ENCODE peak calls at places on chromosome 21, in six cellular contexts. U, Z, P, D, I and Q are unnamed samples. For H3K4me1, the result is how much of the 10 kb centered on the place peaks cover.

GRCh38 chr21:25573409-25574206 is 33.7 kb downstream of the MRPL39 start:
- DNase-seq in Z (peak), D (peak), U (no peak), I (no peak), P (peak), Q (peak)

GRCh38 chr21:16285646-16286223 is 556.0 kb downstream of the USP25 start:
- DNase-seq in U (no peak), P (no peak), D (no peak), I (no peak), Z (no peak), Q (no peak)

GRCh38 chr21:30194701-30195299 is 21.1 kb downstream of the CLDN8 start:
- DNase-seq in Z (peak), U (no peak), D (no peak), P (no peak), I (no peak), Q (no peak)

GRCh38 chr21:14864211-14865021 is 200.4 kb downstream of the NRIP1 start:
- DNase-seq in I (peak), P (peak), Z (peak), D (peak), U (peak), Q (no peak)

GRCh38 chr21:33976082-33976979 is 60.7 kb upstream of the ATP5PO start:
- DNase-seq in P (peak), D (peak), I (peak), U (peak), Z (peak), Q (peak)

GRCh38 chr21:31660134-31660565 is 657 bp downstream of the SOD1 start:
- DNase-seq in U (no peak), I (peak), Z (no peak), P (no peak), D (peak), Q (peak)

GRCh38 chr21:15431053-15431452 is 298.7 kb upstream of the USP25 start:
- DNase-seq in Z (no peak), I (no peak), D (no peak), P (no peak), U (no peak), Q (no peak)

GRCh38 chr21:35093514-35093913 is 44.4 kb upstream of the RUNX1 start:
- DNase-seq in D (no peak), I (no peak), U (no peak), P (no peak), Z (no peak), Q (no peak)

GRCh38 chr21:25441835-25442234 is 165.4 kb downstream of the MRPL39 start:
- DNase-seq in Z (no peak), U (no peak), I (no peak), P (no peak), D (no peak), Q (no peak)

GRCh38 chr21:29335720-29336119 is 37.0 kb downstream of the BACH1 start:
- DNase-seq in I (no peak), P (peak), U (no peak), Z (no peak), D (no peak), Q (no peak)

GRCh38 chr21:16644690-16645089 is 868.2 kb upstream of the CXADR start:
- DNase-seq in D (no peak), I (no peak), Z (no peak), P (peak), U (no peak), Q (no peak)

GRCh38 chr21:28339403-28339802 is 653.3 kb downstream of the LTN1 start:
- DNase-seq in U (no peak), Z (no peak), I (no peak), D (no peak), P (no peak), Q (no peak)

GRCh38 chr21:18460979-18461378 is 57.4 kb upstream of the TMPRSS15 start:
- DNase-seq in Z (no peak), D (no peak), P (no peak), I (no peak), U (no peak), Q (no peak)

GRCh38 chr21:36210779-36211659 is 54.4 kb downstream of the DOP1B start:
- DNase-seq in P (no peak), D (no peak), U (no peak), Z (no peak), I (no peak), Q (no peak)

GRCh38 chr21:41231060-41231459 is 63.1 kb downstream of the BACE2 start:
- DNase-seq in P (no peak), U (no peak), D (no peak), Z (no peak), I (no peak), Q (no peak)

GRCh38 chr21:36379236-36379635 is 6.0 kb upstream of the CHAF1B start:
- DNase-seq in U (no peak), P (no peak), I (no peak), Z (no peak), D (no peak), Q (no peak)

GRCh38 chr21:34598931-34599400 is 15.9 kb downstream of the RCAN1 start:
- DNase-seq in Z (no peak), U (no peak), D (no peak), P (peak), I (no peak), Q (no peak)

GRCh38 chr21:33428669-33429068 is 25.5 kb downstream of the IFNGR2 start:
- DNase-seq in Z (no peak), I (peak), U (no peak), D (no peak), P (no peak), Q (no peak)

GRCh38 chr21:16773206-16773605 is 739.6 kb upstream of the CXADR start:
- DNase-seq in Z (no peak), U (no peak), D (no peak), I (no peak), P (peak), Q (no peak)

GRCh38 chr21:32812035-32812434 is 40.5 kb upstream of the PAXBP1 start:
- DNase-seq in Z (no peak), P (peak), D (no peak), U (no peak), I (no peak), Q (no peak)

GRCh38 chr21:40386981-40387380 is 460.0 kb downstream of the DSCAM start:
- DNase-seq in I (no peak), Z (no peak), P (no peak), U (no peak), D (no peak), Q (no peak)

GRCh38 chr21:39518055-39518844 is 66.5 kb downstream of the SH3BGR start:
- DNase-seq in P (peak), U (no peak), D (peak), I (no peak), Z (peak), Q (peak)

GRCh38 chr21:35525443-35525842 is 476.3 kb upstream of the RUNX1 start:
- DNase-seq in P (no peak), Z (no peak), D (no peak), U (no peak), I (no peak), Q (no peak)

GRCh38 chr21:17780539-17780938 is 38.6 kb downstream of the C21orf91 start:
- DNase-seq in I (no peak), Z (no peak), P (peak), D (peak), U (no peak), Q (peak)

GRCh38 chr21:32545948-32546441 is 39.3 kb downstream of the TCP10L start:
- DNase-seq in Z (no peak), D (no peak), P (peak), U (no peak), I (no peak), Q (no peak)

GRCh38 chr21:34582506-34583150 is 32.3 kb downstream of the RCAN1 start:
- DNase-seq in Z (peak), D (no peak), I (peak), U (no peak), P (peak), Q (no peak)

GRCh38 chr21:33815153-33815707 is 100.4 kb downstream of the ATP5PO start:
- DNase-seq in P (no peak), U (no peak), Z (no peak), D (no peak), I (no peak), Q (no peak)

GRCh38 chr21:31909153-31909771 is 36.4 kb downstream of the HUNK start:
- DNase-seq in Z (no peak), I (no peak), P (no peak), D (no peak), U (no peak), Q (no peak)

GRCh38 chr21:17576080-17576835 is 36.4 kb downstream of the BTG3 start:
- DNase-seq in U (no peak), Z (no peak), P (no peak), I (no peak), D (no peak), Q (no peak)

GRCh38 chr21:36246080-36246631 is 73.8 kb upstream of the MORC3 start:
- DNase-seq in I (peak), P (peak), Z (no peak), U (no peak), D (no peak), Q (no peak)

GRCh38 chr21:16908087-16908486 is 604.8 kb upstream of the CXADR start:
- DNase-seq in D (no peak), U (peak), P (peak), I (peak), Z (peak), Q (no peak)

GRCh38 chr21:31880816-31881215 is 8.0 kb downstream of the HUNK start:
- DNase-seq in Z (no peak), I (no peak), D (no peak), U (no peak), P (no peak), Q (no peak)

GRCh38 chr21:33007747-33008146 is 18.0 kb upstream of the OLIG2 start:
- DNase-seq in P (no peak), I (no peak), D (no peak), Z (no peak), U (no peak), Q (no peak)

GRCh38 chr21:27329255-27329851 is 362.5 kb upstream of the ADAMTS5 start:
- DNase-seq in Z (no peak), P (no peak), D (no peak), U (peak), I (no peak), Q (no peak)

GRCh38 chr21:38380391-38381137 is 117.7 kb downstream of the ERG start:
- DNase-seq in U (no peak), I (no peak), D (no peak), Z (peak), P (peak), Q (no peak)

GRCh38 chr21:38377165-38378093 is 120.6 kb downstream of the KCNJ15 start:
- DNase-seq in P (no peak), I (no peak), Z (no peak), D (no peak), U (no peak), Q (no peak)

GRCh38 chr21:38379171-38379570 is 119.1 kb downstream of the ERG start:
- DNase-seq in D (no peak), I (no peak), P (no peak), Z (no peak), U (no peak), Q (no peak)

GRCh38 chr21:38376235-38376634 is 119.4 kb downstream of the KCNJ15 start:
- DNase-seq in I (peak), D (no peak), U (no peak), P (no peak), Z (no peak), Q (no peak)

DNA sequence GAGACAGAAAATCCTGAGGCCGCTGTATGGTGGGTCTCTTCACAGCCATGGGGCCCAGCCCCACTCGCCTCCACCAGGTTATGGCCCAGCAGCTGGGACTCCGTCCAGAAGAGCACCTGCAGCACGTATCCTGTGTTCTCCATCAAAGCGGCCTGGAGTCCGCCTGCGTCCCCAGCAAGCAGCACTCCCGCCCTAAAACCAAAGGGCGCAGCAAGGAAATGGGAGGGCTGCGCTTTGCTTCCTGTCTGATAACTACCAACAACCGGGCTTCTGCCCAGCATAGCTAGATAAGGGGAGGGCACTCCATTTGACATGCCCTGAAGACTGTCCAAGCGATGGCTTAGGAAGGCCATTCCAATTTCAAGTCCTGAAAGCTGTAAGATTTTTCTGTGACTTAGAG is 119.9 kb downstream of the KCNJ15 start:
- DNase-seq in Z (no peak), I (no peak), P (no peak), D (no peak), U (no peak), Q (no peak)
- H3K4me3 ChIP-seq in Z (no peak), I (no peak), P (no peak), D (no peak), U (no peak), Q (no peak)

GRCh38 chr21:37396855-37397254 is 30.3 kb downstream of the DYRK1A start:
- DNase-seq in P (no peak), U (no peak), I (no peak), Z (no peak), D (no peak), Q (no peak)
- H3K4me1 ChIP-seq in P (under half), U (half or more), I (under half), Z (under half), D (half or more), Q (half or more)

DNA sequence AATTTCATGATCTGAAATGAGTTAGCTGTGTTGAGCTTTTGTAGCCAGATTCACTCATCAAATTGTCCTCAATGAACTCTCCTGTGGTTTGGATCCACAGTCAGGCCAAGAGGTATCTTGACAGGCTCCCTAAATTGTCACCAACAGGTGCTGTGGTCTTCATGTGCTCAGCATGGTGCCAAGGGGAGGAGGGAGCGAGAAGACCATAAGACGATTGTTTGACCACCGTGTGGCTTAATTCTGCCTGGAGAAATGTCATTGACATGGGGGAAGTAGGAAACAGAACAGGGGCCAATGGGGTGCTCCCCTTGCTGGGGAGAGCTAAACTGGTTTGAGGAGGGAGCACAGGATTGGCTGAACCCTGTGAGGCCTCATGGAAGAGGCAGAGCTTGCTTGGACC is 219.3 kb downstream of the KCNJ6 start:
- DNase-seq in U (no peak), I (no peak), Z (no peak), D (no peak), P (no peak), Q (no peak)
- H3K4me3 ChIP-seq in U (no peak), I (no peak), Z (no peak), D (no peak), P (no peak), Q (no peak)

DNA sequence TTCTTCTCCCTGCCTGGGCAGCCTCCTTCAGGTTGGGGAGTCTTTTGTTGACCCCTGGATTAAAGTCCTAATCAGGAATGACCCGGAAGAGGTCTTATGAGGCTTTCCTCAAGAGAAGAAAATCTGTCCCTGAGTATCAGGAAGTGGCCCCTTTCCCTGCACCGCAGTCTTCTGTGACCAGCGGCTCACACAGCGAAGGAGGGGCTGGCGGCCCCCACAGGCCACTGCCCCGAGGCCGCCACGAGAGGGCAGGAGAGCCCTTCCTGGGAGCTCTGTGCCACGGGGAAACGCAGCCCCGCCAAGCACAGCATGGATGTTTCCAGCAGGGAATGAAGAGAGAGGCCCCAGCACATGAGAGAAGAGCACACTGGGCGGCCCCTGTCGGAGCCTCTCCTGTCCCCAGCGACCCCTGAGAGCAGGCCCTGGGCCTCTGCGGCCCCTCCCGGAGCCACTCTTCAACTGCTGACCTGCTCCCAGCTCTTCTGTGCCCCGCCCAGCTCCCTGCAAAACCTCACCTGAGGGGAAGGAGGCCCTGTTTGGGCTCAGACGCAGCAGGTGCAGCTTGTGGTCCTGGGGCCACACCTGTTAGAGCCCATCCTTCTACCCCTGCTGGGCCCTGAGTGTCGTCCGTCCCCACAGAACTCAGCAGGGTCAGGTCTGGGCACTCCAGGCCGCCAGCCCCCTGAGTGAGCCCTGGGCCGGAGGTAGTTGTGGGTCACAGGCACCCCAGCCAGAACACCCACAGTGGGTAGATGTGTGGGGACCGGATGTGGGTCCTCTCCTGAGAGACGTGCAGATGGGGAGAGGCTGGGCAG is 4.9 kb upstream of the POFUT2 start:
- DNase-seq in U (peak), I (peak), P (peak), D (peak), Z (peak), Q (peak)
- H3K4me1 ChIP-seq in U (half or more), I (under half), P (half or more), D (under half), Z (under half), Q (under half)

DNA sequence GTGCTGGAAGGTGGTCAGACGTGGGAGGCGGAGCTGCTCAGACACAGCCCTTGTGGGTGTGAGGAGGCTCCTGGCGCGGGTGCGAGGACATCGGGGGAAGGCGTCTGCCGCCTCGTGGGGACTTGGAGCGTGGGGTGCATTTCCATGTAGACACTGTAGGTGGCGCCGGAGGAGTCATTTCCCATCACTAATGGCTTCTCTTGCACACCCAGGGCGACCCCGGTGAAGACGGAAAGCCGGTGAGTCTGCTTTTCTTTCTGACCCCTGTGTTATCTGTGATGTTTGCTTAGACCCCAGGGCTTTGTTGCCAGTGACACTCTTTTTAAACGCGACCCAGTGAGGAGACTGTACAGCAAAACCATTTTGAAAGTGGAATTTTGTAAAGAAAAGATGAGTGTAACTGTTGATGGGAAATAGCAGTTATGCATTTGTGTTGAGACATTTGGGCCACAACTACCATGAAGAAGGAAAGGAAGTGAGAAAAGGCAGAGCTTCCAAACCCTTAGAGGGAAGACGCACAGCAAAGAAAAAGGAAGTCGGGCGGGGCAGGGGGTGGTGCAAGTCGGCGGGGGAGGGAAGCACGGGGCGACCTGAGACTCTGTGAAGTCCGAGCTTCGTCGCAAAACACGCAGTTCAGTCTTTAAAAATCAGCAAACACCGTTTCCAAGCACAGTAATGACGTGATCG is 64.0 kb downstream of the SLC19A1 start:
- DNase-seq in P (peak), U (peak), D (peak), Z (peak), I (peak), Q (peak)
- H3K4me3 ChIP-seq in P (no peak), U (peak), D (peak), Z (no peak), I (no peak), Q (peak)

DNA sequence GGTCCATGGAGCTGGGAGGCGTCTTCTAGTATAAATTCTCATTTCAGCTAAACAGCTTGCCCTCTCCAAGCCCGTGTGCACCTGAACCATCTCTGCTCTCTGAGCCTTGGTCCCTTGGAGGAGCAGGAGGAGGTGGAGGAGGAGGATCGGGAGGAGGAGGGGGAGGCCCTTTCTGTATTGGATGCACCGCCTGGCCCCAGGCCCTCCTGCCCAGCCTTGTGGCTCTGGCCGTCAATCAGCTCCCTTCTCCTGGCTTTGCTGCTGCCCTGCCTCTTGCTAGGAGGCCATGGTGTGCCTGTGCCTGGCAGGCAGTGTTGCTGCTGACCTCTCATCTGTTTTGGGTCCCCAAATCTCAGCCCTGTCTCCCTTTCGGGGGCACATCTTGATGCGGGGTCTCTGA is 9.0 kb downstream of the COL18A1 start:
- DNase-seq in I (no peak), P (no peak), Z (no peak), D (no peak), U (peak), Q (no peak)
- H3K4me1 ChIP-seq in I (under half), P (under half), Z (under half), D (under half), U (under half), Q (under half)

GRCh38 chr21:43362306-43362927 is 64.5 kb downstream of the SIK1 start:
- DNase-seq in U (peak), Z (no peak), P (peak), I (peak), D (peak), Q (peak)
- H3K4me3 ChIP-seq in U (peak), Z (no peak), P (no peak), I (no peak), D (peak), Q (peak)

GRCh38 chr21:46095814-46096595 is 1.9 kb upstream of the COL6A2 start:
- DNase-seq in I (no peak), P (no peak), D (no peak), U (no peak), Z (no peak), Q (no peak)

GRCh38 chr21:46095106-46095719 is 2.7 kb upstream of the COL6A2 start:
- DNase-seq in D (no peak), Z (no peak), P (no peak), U (peak), I (no peak), Q (no peak)

GRCh38 chr21:46097826-46098286 is at the start of gene COL6A2:
- DNase-seq in I (peak), D (peak), Z (peak), U (peak), P (no peak), Q (peak)

GRCh38 chr21:46096997-46097825 is 701 bp upstream of the COL6A2 start:
- DNase-seq in Z (no peak), P (no peak), U (peak), D (no peak), I (no peak), Q (no peak)

GRCh38 chr21:46096596-46096981 is 1.3 kb upstream of the COL6A2 start:
- DNase-seq in U (peak), I (no peak), P (no peak), D (no peak), Z (no peak), Q (no peak)
- H3K4me1 ChIP-seq in U (half or more), I (under half), P (under half), D (under half), Z (under half), Q (under half)

GRCh38 chr21:42684109-42684916 is 30.9 kb downstream of the PDE9A start:
- DNase-seq in P (no peak), D (peak), U (peak), I (no peak), Z (no peak), Q (peak)
- H3K4me3 ChIP-seq in P (no peak), D (peak), U (no peak), I (no peak), Z (no peak), Q (peak)